ENCODE peak calls at places on chromosomes 5 and 9, in five cellular contexts. W, A, S, I and L are unnamed samples.

GRCh38 chr9:131645078-131645776 is 94.6 kb downstream of the RAPGEF1 start:
- DNase-seq in W (no peak), A (no peak), S (no peak), I (no peak), L (no peak)

GRCh38 chr5:139014726-139015125 is 139.6 kb upstream of the LRRTM2 start:
- DNase-seq in W (no peak), A (no peak), S (peak; percentile 71), I (no peak), L (no peak)

GRCh38 chr5:72854419-72854818 is 38.0 kb downstream of the TNPO1 start:
- DNase-seq in W (no peak), A (no peak), S (no peak), I (no peak), L (no peak)

GRCh38 chr5:9197881-9198260 is 348.0 kb downstream of the SEMA5A start:
- DNase-seq in W (no peak), A (peak; percentile 34), S (no peak), I (peak; percentile 17), L (no peak)

GRCh38 chr9:134405527-134405926 is 79.3 kb downstream of the RXRA start:
- DNase-seq in W (no peak), A (no peak), S (no peak), I (no peak), L (no peak)

GRCh38 chr9:114779352-114779845 is 26.4 kb downstream of the TNFSF15 start:
- DNase-seq in W (peak; percentile 93), A (no peak), S (peak; percentile 79), I (no peak), L (no peak)

GRCh38 chr9:93093449-93094293 is 2.3 kb upstream of the CARD19 start:
- DNase-seq in W (peak; percentile 58), A (no peak), S (peak; percentile 40), I (no peak), L (peak; percentile 19)

GRCh38 chr9:33024966-33025571 is at the start of gene DNAJA1:
- DNase-seq in W (peak; percentile 97), A (peak; percentile 57), S (peak; percentile 97), I (peak; percentile 81), L (peak; percentile 96)

GRCh38 chr5:150058480-150059126 is 27.8 kb downstream of the CSF1R start:
- DNase-seq in W (peak; percentile 49), A (no peak), S (no peak), I (no peak), L (peak; percentile 13)

GRCh38 chr9:2157277-2158105 is 142.3 kb downstream of the SMARCA2 start:
- DNase-seq in W (peak; percentile 60), A (no peak), S (peak; percentile 51), I (peak; percentile 13), L (peak; percentile 45)

GRCh38 chr5:144011348-144011861 is 159.1 kb downstream of the YIPF5 start:
- DNase-seq in W (no peak), A (no peak), S (no peak), I (no peak), L (no peak)

GRCh38 chr9:121599186-121599871 is 52.1 kb upstream of the DAB2IP start:
- DNase-seq in W (no peak), A (no peak), S (peak; percentile 74), I (no peak), L (no peak)

GRCh38 chr9:124008855-124009834 is 2.4 kb upstream of the LHX2 start:
- DNase-seq in W (no peak), A (no peak), S (no peak), I (no peak), L (no peak)
- TF ChIP-seq POLR2A in W (no peak), A (no peak), S (no peak), I (no peak), L (no peak)

GRCh38 chr9:113410207-113411158 is at the start of the genes C9orf43 and POLE3:
- DNase-seq in W (peak; percentile 97), A (peak; percentile 80), S (peak; percentile 93), I (peak; percentile 87), L (peak; percentile 97)
- TF ChIP-seq POLR2A in W (peak; percentile 38), A (peak; percentile 90), S (peak; percentile 91), I (peak; percentile 87), L (peak; percentile 88)

GRCh38 chr5:163460562-163461176 is at the start of gene HMMR:
- DNase-seq in W (no peak), A (no peak), S (no peak), I (no peak), L (peak; percentile 89)
- TF ChIP-seq POLR2A in W (no peak), A (peak; percentile 64), S (peak; percentile 1), I (peak; percentile 82), L (peak; percentile 68)

GRCh38 chr9:127931092-127931881 is 710 bp upstream of the PIP5KL1 start:
- DNase-seq in W (no peak), A (no peak), S (no peak), I (no peak), L (peak; percentile 44)
- TF ChIP-seq POLR2A in W (no peak), A (peak; percentile 36), S (peak; percentile 5), I (no peak), L (no peak)

GRCh38 chr5:36150676-36151433 is 832 bp downstream of the LMBRD2 start:
- DNase-seq in W (peak; percentile 52), A (no peak), S (peak; percentile 41), I (no peak), L (peak; percentile 87)
- TF ChIP-seq POLR2A in W (no peak), A (peak; percentile 54), S (peak; percentile 36), I (no peak), L (peak; percentile 52)

GRCh38 chr9:89619739-89620138 is 14.9 kb downstream of the GADD45G start:
- DNase-seq in W (no peak), A (no peak), S (no peak), I (no peak), L (no peak)

GRCh38 chr9:89621676-89622075 is 16.9 kb downstream of the GADD45G start:
- DNase-seq in W (no peak), A (no peak), S (no peak), I (no peak), L (no peak)

GRCh38 chr9:89622933-89623861 is 18.4 kb downstream of the GADD45G start:
- DNase-seq in W (no peak), A (no peak), S (no peak), I (no peak), L (no peak)

GRCh38 chr9:89619019-89619418 is 14.2 kb downstream of the GADD45G start:
- DNase-seq in W (no peak), A (no peak), S (no peak), I (no peak), L (no peak)

DNA sequence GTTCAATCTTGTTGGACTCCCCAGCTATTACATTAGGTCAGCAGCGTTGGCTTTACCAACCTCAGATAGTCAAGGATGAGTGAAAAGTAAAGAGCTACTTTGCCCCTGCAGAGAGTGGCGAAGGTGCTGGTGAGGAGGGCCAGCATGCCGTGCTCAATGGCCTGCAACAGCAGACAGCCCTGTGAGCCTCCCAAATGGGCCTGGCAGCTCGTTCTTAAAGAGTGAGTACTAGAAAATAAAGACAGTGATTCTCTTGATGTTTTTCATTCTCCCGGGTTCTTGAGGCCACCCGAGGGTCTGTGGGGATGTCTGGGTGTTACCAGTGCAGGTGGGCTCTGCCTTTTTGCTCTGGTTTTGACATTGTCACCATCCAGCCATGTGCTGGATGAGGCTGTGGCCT is 16.2 kb downstream of the GADD45G start:
- DNase-seq in W (no peak), A (no peak), S (no peak), I (no peak), L (no peak)
- TF ChIP-seq POLR2A in W (no peak), A (no peak), S (no peak), I (no peak), L (no peak)

DNA sequence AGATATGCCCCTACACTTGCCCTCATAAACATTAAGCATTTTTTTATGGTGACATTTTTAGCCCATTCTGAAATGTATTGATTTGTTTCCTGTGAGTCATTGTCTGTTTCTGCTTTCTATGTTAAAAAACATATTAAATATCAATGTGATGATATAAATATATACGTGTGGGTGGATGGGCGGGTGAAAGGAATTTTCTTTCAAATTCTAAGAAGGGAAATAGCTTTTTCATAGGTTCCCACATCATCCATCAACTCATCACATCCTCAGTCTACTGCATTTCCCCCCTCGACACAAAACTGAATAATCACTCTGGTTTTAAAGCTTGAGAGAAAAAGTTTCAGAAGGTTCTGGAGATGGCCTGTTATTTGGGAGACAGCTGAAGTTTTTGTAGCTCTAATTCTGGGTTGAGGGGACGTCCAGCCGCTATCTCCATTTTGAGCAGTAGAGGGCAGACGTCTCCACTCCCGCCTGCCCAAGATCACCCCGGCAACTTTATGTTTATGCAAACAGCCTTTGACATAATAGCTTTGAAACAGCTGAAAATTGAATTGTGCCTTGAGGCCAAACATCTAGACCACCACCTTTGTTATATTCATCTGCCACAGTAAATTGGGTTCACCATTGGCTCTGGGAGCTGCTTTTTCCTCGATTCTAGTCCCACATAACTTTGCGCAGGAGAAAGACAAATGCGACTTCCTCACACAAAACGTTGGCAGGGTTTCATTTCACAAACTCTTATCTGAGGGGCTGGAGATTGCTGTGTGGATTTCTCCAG is 216.2 kb upstream of the CLINT1 start:
- DNase-seq in W (peak; percentile 73), A (no peak), S (peak; percentile 63), I (peak; percentile 6), L (peak; percentile 53)
- TF ChIP-seq POLR2A in W (no peak), A (no peak), S (no peak), I (no peak), L (no peak)

GRCh38 chr9:35756743-35757526 is 2.9 kb upstream of the MSMP start:
- DNase-seq in W (peak; percentile 90), A (no peak), S (peak; percentile 73), I (peak; percentile 60), L (peak; percentile 77)

GRCh38 chr9:35756275-35756742 is 2.2 kb upstream of the MSMP start:
- DNase-seq in W (peak; percentile 90), A (no peak), S (peak; percentile 75), I (no peak), L (no peak)

GRCh38 chr9:35758475-35759050 is 4.5 kb upstream of the MSMP start:
- DNase-seq in W (no peak), A (no peak), S (no peak), I (no peak), L (no peak)

GRCh38 chr9:35759795-35760194 is 5.7 kb upstream of the MSMP start:
- DNase-seq in W (no peak), A (no peak), S (no peak), I (no peak), L (no peak)

GRCh38 chr9:35757527-35758275 is 3.6 kb upstream of the MSMP start:
- DNase-seq in W (peak; percentile 66), A (no peak), S (no peak), I (no peak), L (no peak)
- TF ChIP-seq POLR2A in W (no peak), A (no peak), S (no peak), I (peak; percentile 56), L (peak; percentile 48)

DNA sequence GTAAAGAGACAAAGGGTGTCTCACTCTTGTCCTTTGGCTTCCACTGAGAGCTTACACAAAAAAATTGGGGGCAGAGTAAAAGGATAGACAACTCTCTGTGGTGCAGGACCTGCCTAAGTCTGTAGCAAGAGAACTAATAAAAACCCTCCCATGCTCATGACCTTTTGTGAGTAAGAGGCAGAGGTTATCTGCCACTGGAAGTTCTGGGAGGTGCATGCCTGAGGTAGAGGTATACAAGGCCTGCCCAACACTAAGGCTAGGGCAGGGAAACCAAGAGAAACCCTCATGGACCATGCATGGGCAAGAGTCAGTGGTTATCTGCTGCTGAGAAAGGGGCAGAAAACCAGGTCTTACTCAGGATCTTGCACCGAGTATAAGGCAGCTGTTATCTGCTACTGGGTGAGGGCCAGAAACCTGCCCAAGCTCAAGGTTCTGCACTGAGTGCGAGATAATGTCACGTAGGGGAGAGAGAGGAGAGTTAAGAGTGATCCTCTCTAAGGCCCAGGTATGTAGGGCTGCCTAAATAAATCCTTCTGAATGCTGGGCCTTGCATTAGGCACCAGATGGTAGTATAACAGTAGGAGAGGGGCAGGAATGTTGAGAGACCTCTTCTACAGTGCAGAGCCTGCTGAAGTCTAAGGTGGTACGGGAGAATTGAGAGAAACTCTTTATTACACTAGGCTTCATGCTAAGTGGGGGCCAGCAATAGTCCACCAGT is 143.4 kb downstream of the MACROH2A1 start:
- DNase-seq in W (no peak), A (no peak), S (no peak), I (no peak), L (no peak)
- TF ChIP-seq POLR2A in W (no peak), A (no peak), S (no peak), I (no peak), L (no peak)